ENCODE peak calls at places on chromosome 1, in seven cellular contexts. One of them, this sample, is unnamed.

GRCh38 chr1:232765536-232765935 is 39.7 kb upstream of the MAP10 start:
- DNase-seq in spleen: no peak
- DNase-seq in SHP77: no peak
- DNase-seq in nucleus accumbens: no peak
- DNase-seq in stimulated activated naive CD4-positive, alpha-beta T cell: no peak
- DNase-seq in NCI-H1092: no peak
- DNase-seq in OCI-M1: no peak
- DNase-seq in this sample: no peak

GRCh38 chr1:159879977-159880376 is 17.5 kb upstream of the VSIG8 start:
- DNase-seq in spleen: no peak
- DNase-seq in OCI-M1: peak
- DNase-seq in NCI-H1092: no peak
- DNase-seq in stimulated activated naive CD4-positive, alpha-beta T cell: no peak
- DNase-seq in SHP77: no peak
- DNase-seq in nucleus accumbens: no peak
- DNase-seq in this sample: no peak

GRCh38 chr1:247357062-247357780 is 25.6 kb upstream of the ZNF496 start:
- DNase-seq in OCI-M1: no peak
- DNase-seq in spleen: no peak
- DNase-seq in SHP77: no peak
- DNase-seq in NCI-H1092: no peak
- DNase-seq in stimulated activated naive CD4-positive, alpha-beta T cell: no peak
- DNase-seq in nucleus accumbens: no peak
- DNase-seq in this sample: no peak

GRCh38 chr1:2586154-2587070 is at the start of gene PRXL2B:
- DNase-seq in SHP77: peak
- DNase-seq in nucleus accumbens: peak
- DNase-seq in spleen: peak
- DNase-seq in stimulated activated naive CD4-positive, alpha-beta T cell: peak
- DNase-seq in NCI-H1092: peak
- DNase-seq in OCI-M1: peak
- DNase-seq in this sample: peak

GRCh38 chr1:56285554-56286402 is 293.6 kb downstream of the PLPP3 start:
- DNase-seq in nucleus accumbens: no peak
- DNase-seq in NCI-H1092: no peak
- DNase-seq in OCI-M1: no peak
- DNase-seq in spleen: no peak
- DNase-seq in stimulated activated naive CD4-positive, alpha-beta T cell: no peak
- DNase-seq in SHP77: no peak
- DNase-seq in this sample: no peak

GRCh38 chr1:30822966-30823581 is 65.5 kb upstream of the LAPTM5 start:
- DNase-seq in NCI-H1092: no peak
- DNase-seq in nucleus accumbens: no peak
- DNase-seq in spleen: no peak
- DNase-seq in OCI-M1: peak
- DNase-seq in stimulated activated naive CD4-positive, alpha-beta T cell: no peak
- DNase-seq in SHP77: no peak
- DNase-seq in this sample: no peak

GRCh38 chr1:175877939-175878730 is 134.7 kb upstream of the TNR start:
- DNase-seq in OCI-M1: no peak
- DNase-seq in nucleus accumbens: peak
- DNase-seq in SHP77: no peak
- DNase-seq in spleen: no peak
- DNase-seq in NCI-H1092: no peak
- DNase-seq in stimulated activated naive CD4-positive, alpha-beta T cell: no peak
- DNase-seq in this sample: no peak

GRCh38 chr1:58999676-59000075 is 215.8 kb upstream of the JUN start:
- DNase-seq in NCI-H1092: no peak
- DNase-seq in stimulated activated naive CD4-positive, alpha-beta T cell: no peak
- DNase-seq in OCI-M1: peak
- DNase-seq in SHP77: no peak
- DNase-seq in spleen: no peak
- DNase-seq in nucleus accumbens: no peak
- DNase-seq in this sample: no peak

GRCh38 chr1:61842863-61843514 is 100.7 kb downstream of the PATJ start:
- DNase-seq in spleen: no peak
- DNase-seq in stimulated activated naive CD4-positive, alpha-beta T cell: no peak
- DNase-seq in SHP77: no peak
- DNase-seq in nucleus accumbens: no peak
- DNase-seq in NCI-H1092: no peak
- DNase-seq in OCI-M1: no peak
- DNase-seq in this sample: no peak

GRCh38 chr1:7229696-7230095 is 444.4 kb downstream of the CAMTA1 start:
- DNase-seq in nucleus accumbens: no peak
- DNase-seq in stimulated activated naive CD4-positive, alpha-beta T cell: no peak
- DNase-seq in SHP77: no peak
- DNase-seq in spleen: peak
- DNase-seq in NCI-H1092: no peak
- DNase-seq in OCI-M1: no peak
- DNase-seq in this sample: no peak

GRCh38 chr1:246383217-246383616 is 123.9 kb downstream of the SMYD3 start:
- DNase-seq in SHP77: no peak
- DNase-seq in OCI-M1: no peak
- DNase-seq in spleen: no peak
- DNase-seq in nucleus accumbens: no peak
- DNase-seq in stimulated activated naive CD4-positive, alpha-beta T cell: no peak
- DNase-seq in NCI-H1092: no peak
- DNase-seq in this sample: no peak

GRCh38 chr1:46246548-46247432 is 773 bp upstream of the RAD54L start:
- DNase-seq in SHP77: no peak
- DNase-seq in stimulated activated naive CD4-positive, alpha-beta T cell: peak
- DNase-seq in OCI-M1: peak
- DNase-seq in nucleus accumbens: no peak
- DNase-seq in NCI-H1092: peak
- DNase-seq in spleen: peak
- DNase-seq in this sample: peak

GRCh38 chr1:187047298-187047697 is 218.5 kb downstream of the PLA2G4A start:
- DNase-seq in spleen: no peak
- DNase-seq in NCI-H1092: no peak
- DNase-seq in stimulated activated naive CD4-positive, alpha-beta T cell: no peak
- DNase-seq in OCI-M1: no peak
- DNase-seq in nucleus accumbens: no peak
- DNase-seq in SHP77: no peak
- DNase-seq in this sample: no peak

GRCh38 chr1:59871746-59872145 is 54.8 kb downstream of the CYP2J2 start:
- DNase-seq in nucleus accumbens: no peak
- DNase-seq in stimulated activated naive CD4-positive, alpha-beta T cell: no peak
- DNase-seq in NCI-H1092: no peak
- DNase-seq in spleen: no peak
- DNase-seq in SHP77: no peak
- DNase-seq in OCI-M1: no peak
- DNase-seq in this sample: no peak

GRCh38 chr1:40161888-40162397 is 756 bp downstream of the RLF start:
- DNase-seq in OCI-M1: peak
- DNase-seq in NCI-H1092: peak
- DNase-seq in stimulated activated naive CD4-positive, alpha-beta T cell: peak
- DNase-seq in SHP77: no peak
- DNase-seq in nucleus accumbens: no peak
- DNase-seq in spleen: no peak
- DNase-seq in this sample: no peak

GRCh38 chr1:100921110-100921706 is 25.3 kb downstream of the SLC30A7 start:
- DNase-seq in SHP77: peak
- DNase-seq in NCI-H1092: peak
- DNase-seq in stimulated activated naive CD4-positive, alpha-beta T cell: peak
- DNase-seq in spleen: no peak
- DNase-seq in OCI-M1: peak
- DNase-seq in nucleus accumbens: no peak
- DNase-seq in this sample: no peak

GRCh38 chr1:9294910-9295636 is 2.4 kb downstream of the SPSB1 start:
- DNase-seq in nucleus accumbens: no peak
- DNase-seq in spleen: no peak
- DNase-seq in stimulated activated naive CD4-positive, alpha-beta T cell: no peak
- DNase-seq in NCI-H1092: no peak
- DNase-seq in SHP77: no peak
- DNase-seq in OCI-M1: no peak
- DNase-seq in this sample: no peak

GRCh38 chr1:119330062-119330939 is 38.3 kb upstream of the HAO2 start:
- DNase-seq in nucleus accumbens: no peak
- DNase-seq in stimulated activated naive CD4-positive, alpha-beta T cell: no peak
- DNase-seq in OCI-M1: no peak
- DNase-seq in NCI-H1092: no peak
- DNase-seq in SHP77: no peak
- DNase-seq in spleen: no peak
- DNase-seq in this sample: no peak

GRCh38 chr1:209080170-209080781 is 503.2 kb upstream of the CAMK1G start:
- DNase-seq in nucleus accumbens: no peak
- DNase-seq in NCI-H1092: no peak
- DNase-seq in spleen: no peak
- DNase-seq in SHP77: no peak
- DNase-seq in stimulated activated naive CD4-positive, alpha-beta T cell: no peak
- DNase-seq in OCI-M1: no peak
- DNase-seq in this sample: no peak

GRCh38 chr1:78279051-78279450 is 211.7 kb upstream of the PTGFR start:
- DNase-seq in OCI-M1: no peak
- DNase-seq in stimulated activated naive CD4-positive, alpha-beta T cell: no peak
- DNase-seq in SHP77: no peak
- DNase-seq in nucleus accumbens: no peak
- DNase-seq in spleen: no peak
- DNase-seq in NCI-H1092: no peak
- DNase-seq in this sample: no peak

GRCh38 chr1:226728448-226728847 is 10.6 kb downstream of the ITPKB start:
- DNase-seq in nucleus accumbens: no peak
- DNase-seq in OCI-M1: no peak
- DNase-seq in stimulated activated naive CD4-positive, alpha-beta T cell: no peak
- DNase-seq in spleen: no peak
- DNase-seq in SHP77: no peak
- DNase-seq in NCI-H1092: no peak
- DNase-seq in this sample: no peak

GRCh38 chr1:209900734-209901133 is 37.3 kb upstream of the SYT14 start:
- DNase-seq in OCI-M1: no peak
- DNase-seq in nucleus accumbens: no peak
- DNase-seq in stimulated activated naive CD4-positive, alpha-beta T cell: no peak
- DNase-seq in NCI-H1092: no peak
- DNase-seq in spleen: no peak
- DNase-seq in SHP77: no peak
- DNase-seq in this sample: no peak

GRCh38 chr1:115077286-115077983 is 11.9 kb downstream of the TSPAN2 start:
- DNase-seq in spleen: no peak
- DNase-seq in stimulated activated naive CD4-positive, alpha-beta T cell: no peak
- DNase-seq in nucleus accumbens: no peak
- DNase-seq in SHP77: no peak
- DNase-seq in OCI-M1: no peak
- DNase-seq in NCI-H1092: no peak
- DNase-seq in this sample: no peak

GRCh38 chr1:12097321-12097720 is 34.2 kb downstream of the TNFRSF8 start:
- DNase-seq in SHP77: no peak
- DNase-seq in nucleus accumbens: no peak
- DNase-seq in OCI-M1: no peak
- DNase-seq in spleen: no peak
- DNase-seq in NCI-H1092: no peak
- DNase-seq in stimulated activated naive CD4-positive, alpha-beta T cell: no peak
- DNase-seq in this sample: no peak

GRCh38 chr1:15330028-15330427 is 79.7 kb upstream of the EFHD2 start:
- DNase-seq in SHP77: no peak
- DNase-seq in stimulated activated naive CD4-positive, alpha-beta T cell: no peak
- DNase-seq in nucleus accumbens: no peak
- DNase-seq in OCI-M1: no peak
- DNase-seq in spleen: no peak
- DNase-seq in NCI-H1092: no peak
- DNase-seq in this sample: no peak

GRCh38 chr1:93702102-93702827 is 20.6 kb upstream of the BCAR3 start:
- DNase-seq in NCI-H1092: no peak
- DNase-seq in OCI-M1: no peak
- DNase-seq in nucleus accumbens: no peak
- DNase-seq in SHP77: no peak
- DNase-seq in spleen: no peak
- DNase-seq in stimulated activated naive CD4-positive, alpha-beta T cell: no peak
- DNase-seq in this sample: peak

GRCh38 chr1:217431395-217431794 is 199.5 kb downstream of the GPATCH2 start:
- DNase-seq in NCI-H1092: no peak
- DNase-seq in nucleus accumbens: no peak
- DNase-seq in SHP77: no peak
- DNase-seq in spleen: no peak
- DNase-seq in OCI-M1: peak
- DNase-seq in stimulated activated naive CD4-positive, alpha-beta T cell: no peak
- DNase-seq in this sample: no peak

GRCh38 chr1:246755419-246755818 is 31.2 kb downstream of the SCCPDH start:
- DNase-seq in SHP77: no peak
- DNase-seq in OCI-M1: no peak
- DNase-seq in spleen: no peak
- DNase-seq in stimulated activated naive CD4-positive, alpha-beta T cell: no peak
- DNase-seq in nucleus accumbens: no peak
- DNase-seq in NCI-H1092: no peak
- DNase-seq in this sample: no peak

GRCh38 chr1:230310381-230311163 is 115.6 kb downstream of the PGBD5 start:
- DNase-seq in SHP77: peak
- DNase-seq in spleen: peak
- DNase-seq in stimulated activated naive CD4-positive, alpha-beta T cell: peak
- DNase-seq in NCI-H1092: peak
- DNase-seq in OCI-M1: peak
- DNase-seq in nucleus accumbens: peak
- DNase-seq in this sample: peak

GRCh38 chr1:155081472-155082300 is 3.0 kb downstream of the EFNA3 start:
- DNase-seq in spleen: peak
- DNase-seq in OCI-M1: no peak
- DNase-seq in SHP77: no peak
- DNase-seq in NCI-H1092: no peak
- DNase-seq in nucleus accumbens: no peak
- DNase-seq in stimulated activated naive CD4-positive, alpha-beta T cell: peak
- DNase-seq in this sample: no peak

GRCh38 chr1:23202263-23202749 is 15.0 kb downstream of the HTR1D start:
- DNase-seq in OCI-M1: no peak
- DNase-seq in NCI-H1092: no peak
- DNase-seq in stimulated activated naive CD4-positive, alpha-beta T cell: no peak
- DNase-seq in nucleus accumbens: peak
- DNase-seq in spleen: no peak
- DNase-seq in SHP77: no peak
- DNase-seq in this sample: no peak

GRCh38 chr1:226220473-226221189 is 2.8 kb upstream of the MIXL1 start:
- DNase-seq in OCI-M1: no peak
- DNase-seq in SHP77: no peak
- DNase-seq in nucleus accumbens: no peak
- DNase-seq in spleen: no peak
- DNase-seq in NCI-H1092: no peak
- DNase-seq in stimulated activated naive CD4-positive, alpha-beta T cell: no peak
- DNase-seq in this sample: no peak

GRCh38 chr1:100942304-100943046 is 46.6 kb downstream of the SLC30A7 start:
- DNase-seq in NCI-H1092: no peak
- DNase-seq in stimulated activated naive CD4-positive, alpha-beta T cell: no peak
- DNase-seq in spleen: no peak
- DNase-seq in nucleus accumbens: no peak
- DNase-seq in OCI-M1: no peak
- DNase-seq in SHP77: no peak
- DNase-seq in this sample: no peak

GRCh38 chr1:153790282-153790995 is 15.2 kb downstream of the SLC27A3 start:
- DNase-seq in SHP77: peak
- DNase-seq in stimulated activated naive CD4-positive, alpha-beta T cell: no peak
- DNase-seq in OCI-M1: no peak
- DNase-seq in NCI-H1092: no peak
- DNase-seq in spleen: peak
- DNase-seq in nucleus accumbens: peak
- DNase-seq in this sample: peak

GRCh38 chr1:92877081-92877711 is 45.4 kb downstream of the RPL5 start:
- DNase-seq in OCI-M1: no peak
- DNase-seq in stimulated activated naive CD4-positive, alpha-beta T cell: no peak
- DNase-seq in SHP77: no peak
- DNase-seq in nucleus accumbens: no peak
- DNase-seq in NCI-H1092: no peak
- DNase-seq in spleen: no peak
- DNase-seq in this sample: no peak

GRCh38 chr1:116020668-116021272 is 44.5 kb downstream of the SLC22A15 start:
- DNase-seq in NCI-H1092: peak
- DNase-seq in nucleus accumbens: peak
- DNase-seq in stimulated activated naive CD4-positive, alpha-beta T cell: no peak
- DNase-seq in SHP77: peak
- DNase-seq in spleen: no peak
- DNase-seq in OCI-M1: peak
- DNase-seq in this sample: no peak

This sample was measured in cardiac septum.